ENCODE peak calls at places on chromosome 15, in five cellular contexts. R is CD8-positive, alpha-beta T cell; A is fibroblast of lung; X is PC-9; I is CD8-positive, alpha-beta memory T cell. N is an unnamed sample.

GRCh38 chr15:47715856-47716445 is 1.4 kb upstream of the SEMA6D start:
- DNase-seq in R (no peak), A (peak; percentile 88), X (no peak), I (no peak), N (no peak)

GRCh38 chr15:45612790-45613415 is 21.9 kb upstream of the SQOR start:
- DNase-seq in R (no peak), A (peak; percentile 77), X (no peak), I (no peak), N (no peak)

GRCh38 chr15:60531811-60532210 is 52.9 kb upstream of the ICE2 start:
- DNase-seq in R (no peak), A (no peak), X (no peak), I (no peak), N (no peak)

GRCh38 chr15:71687902-71688508 is 122.3 kb upstream of the NR2E3 start:
- DNase-seq in R (no peak), A (peak; percentile 79), X (no peak), I (no peak), N (no peak)

GRCh38 chr15:28989239-28989830 is 103.6 kb downstream of the APBA2 start:
- DNase-seq in R (no peak), A (no peak), X (no peak), I (no peak), N (no peak)

GRCh38 chr15:22945071-22945470 is 35.1 kb downstream of the CYFIP1 start:
- DNase-seq in R (no peak), A (no peak), X (no peak), I (no peak), N (no peak)

GRCh38 chr15:31489801-31490646 is 163.4 kb downstream of the KLF13 start:
- DNase-seq in R (no peak), A (peak; percentile 72), X (peak; percentile 3), I (no peak), N (no peak)

GRCh38 chr15:66253296-66253642 is 281 bp downstream of the MEGF11 start:
- DNase-seq in R (no peak), A (no peak), X (peak; percentile 9), I (no peak), N (no peak)

GRCh38 chr15:96402403-96402802 is 71.9 kb downstream of the NR2F2 start:
- DNase-seq in R (no peak), A (no peak), X (no peak), I (no peak), N (no peak)

GRCh38 chr15:76185716-76186115 is 125.6 kb downstream of the ETFA start:
- DNase-seq in R (no peak), A (peak; percentile 81), X (peak; percentile 48), I (no peak), N (no peak)

GRCh38 chr15:74780983-74781672 is 752 bp upstream of the CSK start:
- DNase-seq in R (peak; percentile 69), A (peak; percentile 19), X (no peak), I (peak; percentile 37), N (peak; percentile 78)

GRCh38 chr15:41554915-41555314 is 4.1 kb upstream of the TYRO3 start:
- DNase-seq in R (no peak), A (no peak), X (no peak), I (no peak), N (no peak)

GRCh38 chr15:58505581-58505980 is 73.8 kb downstream of the LIPC start:
- DNase-seq in R (no peak), A (no peak), X (no peak), I (no peak), N (no peak)
- H3K4me1 ChIP-seq in R (peaks cover 16% of the 10 kb centered on the region), A (no peaks in the 10 kb centered on the region), X (peaks cover 17% of the 10 kb centered on the region), I (peaks cover 17% of the 10 kb centered on the region), N (peaks cover 23% of the 10 kb centered on the region)

GRCh38 chr15:70477750-70478250 is 285.6 kb downstream of the UACA start:
- DNase-seq in R (no peak), A (no peak), X (no peak), I (no peak), N (no peak)
- H3K4me1 ChIP-seq in R (peaks cover 47% of the 10 kb centered on the region), A (peaks cover 10% of the 10 kb centered on the region), X (peaks cover 43% of the 10 kb centered on the region), I (peaks cover 50% of the 10 kb centered on the region), N (peaks cover 16% of the 10 kb centered on the region)

DNA sequence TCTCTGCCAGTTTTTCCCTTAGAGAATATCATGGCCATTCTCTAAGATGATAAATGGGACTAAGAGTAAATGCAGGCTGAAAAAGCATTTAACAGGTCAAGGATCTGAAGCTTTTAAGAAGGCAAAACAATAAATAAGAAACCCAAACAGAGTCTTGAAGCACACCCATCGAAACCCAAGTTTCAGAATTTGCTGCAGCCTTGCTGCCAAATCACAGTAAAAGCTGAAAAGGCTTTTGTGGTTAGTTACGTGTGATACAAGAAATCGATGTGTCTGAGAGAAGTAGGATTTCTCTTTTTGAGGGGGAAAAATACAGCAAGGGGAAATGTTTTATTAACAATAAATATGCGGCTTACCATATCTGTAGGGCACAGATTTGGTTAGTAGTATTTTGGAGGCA is 92.0 kb downstream of the IGF1R start:
- DNase-seq in R (no peak), A (no peak), X (no peak), I (no peak), N (no peak)
- H3K4me1 ChIP-seq in R (peaks cover 39% of the 10 kb centered on the region), A (peaks cover 2% of the 10 kb centered on the region), X (peaks cover 6% of the 10 kb centered on the region), I (peaks cover 17% of the 10 kb centered on the region), N (no peaks in the 10 kb centered on the region)

GRCh38 chr15:64006642-64007041 is 39.6 kb downstream of the DAPK2 start:
- DNase-seq in R (no peak), A (no peak), X (peak; percentile 29), I (no peak), N (no peak)
- H3K4me1 ChIP-seq in R (peaks cover 29% of the 10 kb centered on the region), A (peaks cover 16% of the 10 kb centered on the region), X (peaks cover 47% of the 10 kb centered on the region), I (peaks cover 40% of the 10 kb centered on the region), N (peaks cover 45% of the 10 kb centered on the region)

N was measured in left lung.